ENCODE peak calls at places on chromosomes 1 and 21, in four cellular contexts. Z, U, X and C are unnamed samples.

GRCh38 chr1:17355898-17356297 is 16.1 kb upstream of the PADI6 start:
- DNase-seq in Z (no peak), U (no peak), X (no peak), C (no peak)

GRCh38 chr1:231512147-231512698 is 16.2 kb upstream of the TSNAX start:
- DNase-seq in Z (no peak), U (no peak), X (no peak), C (peak)

GRCh38 chr1:200040516-200041138 is 13.1 kb downstream of the NR5A2 start:
- DNase-seq in Z (no peak), U (no peak), X (no peak), C (no peak)

GRCh38 chr1:153572569-153573015 is 6.9 kb upstream of the S100A2 start:
- DNase-seq in Z (peak), U (peak), X (peak), C (peak)

GRCh38 chr21:42257091-42257760 is 38.3 kb downstream of the ABCG1 start:
- DNase-seq in Z (no peak), U (no peak), X (no peak), C (no peak)

GRCh38 chr1:161226320-161226711 is 456 bp downstream of the TOMM40L start:
- DNase-seq in Z (no peak), U (no peak), X (no peak), C (no peak)

GRCh38 chr1:183281039-183281438 is 95.0 kb downstream of the LAMC2 start:
- DNase-seq in Z (no peak), U (no peak), X (no peak), C (peak)

GRCh38 chr21:37005548-37006242 is 807 bp upstream of the RIPPLY3 start:
- DNase-seq in Z (no peak), U (no peak), X (no peak), C (no peak)

GRCh38 chr21:45620201-45620600 is 23.3 kb upstream of the PCBP3 start:
- DNase-seq in Z (no peak), U (no peak), X (no peak), C (no peak)

GRCh38 chr1:237303929-237304328 is 261.9 kb downstream of the RYR2 start:
- DNase-seq in Z (no peak), U (no peak), X (no peak), C (no peak)

GRCh38 chr1:116943438-116943837 is 33.7 kb downstream of the PTGFRN start:
- DNase-seq in Z (no peak), U (no peak), X (no peak), C (no peak)

GRCh38 chr1:69497847-69498246 is 69.9 kb upstream of the LRRC7 start:
- DNase-seq in Z (no peak), U (no peak), X (no peak), C (no peak)

GRCh38 chr1:91924146-91924545 is 25.1 kb upstream of the BRDT start:
- DNase-seq in Z (no peak), U (no peak), X (no peak), C (peak)

GRCh38 chr1:8212443-8212920 is 105.4 kb upstream of the SLC45A1 start:
- DNase-seq in Z (no peak), U (no peak), X (no peak), C (peak)

GRCh38 chr1:17120962-17121837 is 1.9 kb upstream of the PADI2 start:
- DNase-seq in Z (no peak), U (no peak), X (no peak), C (no peak)

GRCh38 chr1:40802078-40803075 is 18.8 kb downstream of the KCNQ4 start:
- DNase-seq in Z (peak), U (peak), X (no peak), C (peak)

GRCh38 chr1:33339413-33339812 is 18.5 kb upstream of the A3GALT2 start:
- DNase-seq in Z (no peak), U (no peak), X (no peak), C (no peak)

GRCh38 chr1:228647523-228648444 is 87.5 kb upstream of the RHOU start:
- DNase-seq in Z (peak), U (peak), X (peak), C (peak)

GRCh38 chr1:26029864-26030481 is 8.4 kb downstream of the EXTL1 start:
- DNase-seq in Z (no peak), U (no peak), X (no peak), C (no peak)

GRCh38 chr1:237205400-237206064 is 163.5 kb downstream of the RYR2 start:
- DNase-seq in Z (no peak), U (no peak), X (no peak), C (no peak)

GRCh38 chr1:19250629-19251304 is 557 bp downstream of the EMC1 start:
- DNase-seq in Z (no peak), U (no peak), X (no peak), C (no peak)

GRCh38 chr1:15501208-15502032 is 22.6 kb downstream of the CASP9 start:
- DNase-seq in Z (peak), U (peak), X (peak), C (peak)

GRCh38 chr21:26686278-26686677 is 113.2 kb upstream of the CYYR1 start:
- DNase-seq in Z (no peak), U (no peak), X (no peak), C (peak)

GRCh38 chr1:154614887-154615286 is 6.9 kb upstream of the ADAR start:
- DNase-seq in Z (no peak), U (no peak), X (no peak), C (no peak)

GRCh38 chr1:42035205-42035829 is 116.6 kb upstream of the HIVEP3 start:
- DNase-seq in Z (peak), U (peak), X (peak), C (peak)

GRCh38 chr21:39022901-39023693 is 160.2 kb downstream of the PSMG1 start:
- DNase-seq in Z (peak), U (peak), X (peak), C (peak)

GRCh38 chr1:2190491-2190976 is 4.0 kb downstream of the FAAP20 start:
- DNase-seq in Z (no peak), U (no peak), X (no peak), C (no peak)

GRCh38 chr1:18516473-18516872 is 35.7 kb downstream of the KLHDC7A start:
- DNase-seq in Z (no peak), U (no peak), X (no peak), C (no peak)

GRCh38 chr1:203547147-203547546 is 53.2 kb downstream of the OPTC start:
- DNase-seq in Z (no peak), U (no peak), X (no peak), C (no peak)

GRCh38 chr1:58524353-58524945 is 22.1 kb downstream of the OMA1 start:
- DNase-seq in Z (no peak), U (no peak), X (no peak), C (no peak)

GRCh38 chr1:87393437-87394085 is 64.9 kb downstream of the LMO4 start:
- DNase-seq in Z (no peak), U (peak), X (no peak), C (no peak)

GRCh38 chr1:78619803-78620579 is at the start of gene IFI44L:
- DNase-seq in Z (no peak), U (no peak), X (no peak), C (peak)

GRCh38 chr1:63946866-63947491 is 173.2 kb downstream of the ROR1 start:
- DNase-seq in Z (no peak), U (no peak), X (no peak), C (peak)

GRCh38 chr1:206814716-206815341 is 42.5 kb upstream of the IL10 start:
- DNase-seq in Z (no peak), U (peak), X (no peak), C (peak)